ENCODE peak calls at places on chromosome 2, in seven cellular contexts. H is NCI-H774, B is RPMI8226, E is epithelial cell of esophagus, F is ovary, T is T-helper 1 cell, N is neural progenitor cell. P is an unnamed sample.

GRCh38 chr2:163266772-163267171 is 428.2 kb upstream of the KCNH7 start:
- DNase-seq in H (no peak), B (no peak), E (peak), F (no peak), T (no peak), N (no peak), P (no peak)

GRCh38 chr2:240605867-240606743 is 19.2 kb upstream of the GPR35 start:
- DNase-seq in H (no peak), B (no peak), E (no peak), F (no peak), T (no peak), N (no peak), P (no peak)

GRCh38 chr2:161946489-161947107 is 127.4 kb downstream of the DPP4 start:
- DNase-seq in H (peak), B (peak), E (peak), F (no peak), T (no peak), N (peak), P (peak)

GRCh38 chr2:152380261-152381055 is 45.5 kb downstream of the FMNL2 start:
- DNase-seq in H (no peak), B (no peak), E (no peak), F (no peak), T (no peak), N (no peak), P (no peak)

GRCh38 chr2:170141865-170142264 is 36.1 kb upstream of the MYO3B start:
- DNase-seq in H (no peak), B (no peak), E (no peak), F (no peak), T (no peak), N (no peak), P (no peak)

GRCh38 chr2:11398710-11399109 is 54.3 kb upstream of the ROCK2 start:
- DNase-seq in H (peak), B (no peak), E (no peak), F (no peak), T (no peak), N (no peak), P (no peak)

GRCh38 chr2:191846787-191847620 is at the start of gene CAVIN2:
- DNase-seq in H (no peak), B (peak), E (peak), F (peak), T (no peak), N (peak), P (peak)

GRCh38 chr2:207109768-207110167 is 56.0 kb downstream of the KLF7 start:
- DNase-seq in H (no peak), B (no peak), E (no peak), F (no peak), T (no peak), N (no peak), P (no peak)

GRCh38 chr2:15334650-15335326 is 226.3 kb downstream of the NBAS start:
- DNase-seq in H (peak), B (no peak), E (peak), F (no peak), T (no peak), N (no peak), P (no peak)

GRCh38 chr2:24667542-24667941 is 125.6 kb downstream of the PTRHD1 start:
- DNase-seq in H (no peak), B (no peak), E (no peak), F (no peak), T (no peak), N (no peak), P (no peak)

GRCh38 chr2:16208921-16209320 is 268.6 kb downstream of the MYCN start:
- DNase-seq in H (no peak), B (no peak), E (no peak), F (no peak), T (no peak), N (no peak), P (no peak)

P was measured in K562.